ENCODE peak calls at places on chromosomes 2 and 18, in eight cellular contexts. One of them, this sample, is unnamed.

GRCh38 chr2:236862961-236863728 is 222.5 kb upstream of the COPS8 start:
- DNase-seq in AG09309: peak; percentile 91
- DNase-seq in SJSA1: peak; percentile 75
- DNase-seq in lower lobe of right lung: no peak
- DNase-seq in T-cell: no peak
- DNase-seq in NCI-H1417: no peak
- DNase-seq in GM23338: no peak
- DNase-seq in stimulated activated CD4-positive, alpha-beta T cell treated with anti-CD3 and anti-CD28 coated beads, Interleukin-4, amount 100 ng/mL, for 48 hours: no peak
- DNase-seq in this sample: no peak

GRCh38 chr2:174085781-174086180 is 120.6 kb upstream of the SP3 start:
- DNase-seq in AG09309: no peak
- DNase-seq in SJSA1: no peak
- DNase-seq in lower lobe of right lung: no peak
- DNase-seq in T-cell: no peak
- DNase-seq in NCI-H1417: no peak
- DNase-seq in GM23338: no peak
- DNase-seq in stimulated activated CD4-positive, alpha-beta T cell treated with anti-CD3 and anti-CD28 coated beads, Interleukin-4, amount 100 ng/mL, for 48 hours: no peak
- DNase-seq in this sample: no peak

GRCh38 chr2:182006606-182007005 is 21.0 kb downstream of the PPP1R1C start:
- DNase-seq in AG09309: no peak
- DNase-seq in SJSA1: no peak
- DNase-seq in lower lobe of right lung: no peak
- DNase-seq in T-cell: no peak
- DNase-seq in NCI-H1417: no peak
- DNase-seq in GM23338: no peak
- DNase-seq in stimulated activated CD4-positive, alpha-beta T cell treated with anti-CD3 and anti-CD28 coated beads, Interleukin-4, amount 100 ng/mL, for 48 hours: no peak
- DNase-seq in this sample: no peak

GRCh38 chr18:51149605-51150429 is 47.7 kb downstream of the MEX3C start:
- DNase-seq in AG09309: peak; percentile 13
- DNase-seq in SJSA1: no peak
- DNase-seq in lower lobe of right lung: no peak
- DNase-seq in T-cell: no peak
- DNase-seq in NCI-H1417: no peak
- DNase-seq in GM23338: no peak
- DNase-seq in stimulated activated CD4-positive, alpha-beta T cell treated with anti-CD3 and anti-CD28 coated beads, Interleukin-4, amount 100 ng/mL, for 48 hours: no peak
- DNase-seq in this sample: no peak

GRCh38 chr2:107936427-107937359 is 49.6 kb upstream of the SLC5A7 start:
- DNase-seq in AG09309: no peak
- DNase-seq in SJSA1: peak; percentile 10
- DNase-seq in lower lobe of right lung: no peak
- DNase-seq in T-cell: no peak
- DNase-seq in NCI-H1417: peak; percentile 65
- DNase-seq in GM23338: peak; percentile 58
- DNase-seq in stimulated activated CD4-positive, alpha-beta T cell treated with anti-CD3 and anti-CD28 coated beads, Interleukin-4, amount 100 ng/mL, for 48 hours: no peak
- DNase-seq in this sample: no peak

GRCh38 chr2:207502799-207503198 is 27.0 kb upstream of the CREB1 start:
- DNase-seq in AG09309: no peak
- DNase-seq in SJSA1: no peak
- DNase-seq in lower lobe of right lung: no peak
- DNase-seq in T-cell: no peak
- DNase-seq in NCI-H1417: no peak
- DNase-seq in GM23338: no peak
- DNase-seq in stimulated activated CD4-positive, alpha-beta T cell treated with anti-CD3 and anti-CD28 coated beads, Interleukin-4, amount 100 ng/mL, for 48 hours: no peak
- DNase-seq in this sample: no peak

GRCh38 chr2:195666113-195666712 is 9.2 kb downstream of the SLC39A10 start:
- DNase-seq in AG09309: no peak
- DNase-seq in SJSA1: no peak
- DNase-seq in lower lobe of right lung: no peak
- DNase-seq in T-cell: no peak
- DNase-seq in NCI-H1417: no peak
- DNase-seq in GM23338: no peak
- DNase-seq in stimulated activated CD4-positive, alpha-beta T cell treated with anti-CD3 and anti-CD28 coated beads, Interleukin-4, amount 100 ng/mL, for 48 hours: no peak
- DNase-seq in this sample: no peak

GRCh38 chr2:159119652-159120257 is 151.3 kb downstream of the TANC1 start:
- DNase-seq in AG09309: no peak
- DNase-seq in SJSA1: no peak
- DNase-seq in lower lobe of right lung: no peak
- DNase-seq in T-cell: no peak
- DNase-seq in NCI-H1417: no peak
- DNase-seq in GM23338: no peak
- DNase-seq in stimulated activated CD4-positive, alpha-beta T cell treated with anti-CD3 and anti-CD28 coated beads, Interleukin-4, amount 100 ng/mL, for 48 hours: no peak
- DNase-seq in this sample: no peak

GRCh38 chr18:36828157-36828629 is 609 bp downstream of the TPGS2 start:
- DNase-seq in AG09309: no peak
- DNase-seq in SJSA1: peak; percentile 84
- DNase-seq in lower lobe of right lung: no peak
- DNase-seq in T-cell: no peak
- DNase-seq in NCI-H1417: no peak
- DNase-seq in GM23338: peak; percentile 70
- DNase-seq in stimulated activated CD4-positive, alpha-beta T cell treated with anti-CD3 and anti-CD28 coated beads, Interleukin-4, amount 100 ng/mL, for 48 hours: no peak
- DNase-seq in this sample: peak; percentile 10

This sample was measured in central memory CD4-positive, alpha-beta T cell.